ENCODE peak calls at places on chromosomes 12 and 14, in eight cellular contexts. T is stimulated activated CD4-positive, alpha-beta T cell treated with anti-CD3 and anti-CD28 coated beads, Interleukin-2, amount 100 ng/mL, for 48 hours; H is lung microvascular endothelial cell; Z is cardiac muscle cell; D is stimulated activated CD8-positive, alpha-beta memory T cell treated with anti-CD3 and anti-CD28 coated beads, Interleukin-7, amount 100 ng/mL, for 1 hour; O is small intestine; I is bronchial epithelial cell; V is smooth muscle cell of the brain vasculature. C is an unnamed sample.

GRCh38 chr14:65006251-65006721 is 19.6 kb downstream of the FNTB start:
- DNase-seq in T (no peak), H (no peak), Z (no peak), D (no peak), O (no peak), I (no peak), V (no peak), C (no peak)

GRCh38 chr12:1593232-1594044 is 943 bp downstream of the FBXL14 start:
- DNase-seq in T (no peak), H (peak; percentile 47), Z (no peak), D (peak; percentile 16), O (peak; percentile 65), I (peak; percentile 26), V (no peak), C (no peak)

GRCh38 chr14:72845675-72846074 is 48.2 kb downstream of the DPF3 start:
- DNase-seq in T (no peak), H (no peak), Z (no peak), D (no peak), O (no peak), I (no peak), V (no peak), C (no peak)

GRCh38 chr12:119989619-119990381 is 764 bp downstream of the BICDL1 start:
- DNase-seq in T (peak; percentile 68), H (peak; percentile 87), Z (peak; percentile 83), D (peak; percentile 53), O (peak; percentile 68), I (peak; percentile 40), V (peak; percentile 24), C (no peak)

GRCh38 chr14:44112774-44113460 is 394.2 kb downstream of the FSCB start:
- DNase-seq in T (no peak), H (no peak), Z (peak; percentile 55), D (no peak), O (no peak), I (peak; percentile 60), V (no peak), C (no peak)

GRCh38 chr14:77657244-77657643 is 40.8 kb upstream of the SPTLC2 start:
- DNase-seq in T (no peak), H (no peak), Z (no peak), D (no peak), O (no peak), I (no peak), V (no peak), C (no peak)

GRCh38 chr12:89556976-89557375 is 31.1 kb upstream of the POC1B start:
- DNase-seq in T (no peak), H (peak; percentile 21), Z (peak; percentile 25), D (no peak), O (peak; percentile 64), I (no peak), V (no peak), C (no peak)

GRCh38 chr14:70808402-70809237 is 693 bp downstream of the MAP3K9 start:
- DNase-seq in T (no peak), H (no peak), Z (no peak), D (no peak), O (peak; percentile 48), I (no peak), V (no peak), C (no peak)

GRCh38 chr12:11718768-11719253 is 69.3 kb downstream of the ETV6 start:
- DNase-seq in T (no peak), H (peak; percentile 36), Z (no peak), D (no peak), O (no peak), I (peak; percentile 90), V (no peak), C (no peak)

GRCh38 chr12:106841471-106842302 is 67.2 kb downstream of the RIC8B start:
- DNase-seq in T (peak; percentile 3), H (peak; percentile 81), Z (peak; percentile 71), D (no peak), O (peak; percentile 52), I (peak; percentile 40), V (peak; percentile 32), C (no peak)

GRCh38 chr14:68848253-68848652 is 55.4 kb upstream of the ZFP36L1 start:
- DNase-seq in T (no peak), H (no peak), Z (no peak), D (no peak), O (no peak), I (no peak), V (no peak), C (no peak)